ENCODE peak calls at places on chromosomes 12 and 14, in eight cellular contexts. H is naive thymus-derived CD8-positive, alpha-beta T cell; L is WTC11; O is endothelial cell; A is effector memory CD4-positive, alpha-beta T cell; T is HFFc6; C is activated naive CD8-positive, alpha-beta T cell treated with anti-CD3 and anti-CD28 coated beads, Interleukin-2, amount 50 U/mL, for 16 hours; N is small intestine. P is an unnamed sample.

GRCh38 chr12:92539966-92540791 is 162.6 kb upstream of the PLEKHG7 start:
- DNase-seq in O (no peak), L (peak; percentile 14), H (no peak), A (no peak), C (no peak), N (no peak), T (no peak), P (no peak)

GRCh38 chr12:117012189-117012805 is 86.9 kb downstream of the TESC start:
- DNase-seq in A (no peak), O (no peak), T (peak; percentile 76), C (no peak), H (no peak), N (no peak), L (no peak), P (no peak)

GRCh38 chr14:52391866-52392600 is 77.9 kb downstream of the PTGER2 start:
- DNase-seq in N (no peak), C (no peak), O (no peak), L (no peak), T (peak; percentile 36), A (no peak), H (no peak), P (no peak)

GRCh38 chr14:59303216-59303615 is 114.7 kb downstream of the DAAM1 start:
- DNase-seq in L (no peak), A (no peak), T (no peak), C (no peak), N (no peak), H (no peak), O (no peak), P (no peak)

GRCh38 chr14:101025656-101026055 is 122.1 kb upstream of the RTL1 start:
- DNase-seq in O (no peak), N (no peak), C (no peak), A (no peak), H (no peak), L (no peak), T (no peak), P (no peak)

GRCh38 chr12:118655588-118655987 is 279.2 kb downstream of the SUDS3 start:
- DNase-seq in C (no peak), O (no peak), N (no peak), H (no peak), L (no peak), A (no peak), T (no peak), P (no peak)

GRCh38 chr12:95882080-95882479 is 23.3 kb downstream of the SNRPF start:
- DNase-seq in L (no peak), T (peak; percentile 11), A (no peak), N (no peak), H (no peak), C (no peak), O (no peak), P (no peak)

GRCh38 chr14:105487986-105488777 is 1.5 kb downstream of the CRIP1 start:
- DNase-seq in N (peak; percentile 19), O (no peak), H (no peak), L (no peak), A (no peak), T (no peak), C (no peak), P (no peak)

GRCh38 chr12:45756666-45757065 is 27.2 kb downstream of the ARID2 start:
- DNase-seq in A (no peak), H (no peak), L (no peak), N (no peak), C (no peak), O (no peak), T (no peak), P (no peak)

GRCh38 chr14:23629831-23630396 is 6.2 kb upstream of the DHRS2 start:
- DNase-seq in N (no peak), O (no peak), L (no peak), C (no peak), T (peak; percentile 73), H (no peak), A (no peak), P (no peak)

GRCh38 chr14:59600211-59600945 is 23.8 kb upstream of the CCDC175 start:
- DNase-seq in L (no peak), O (no peak), N (no peak), H (no peak), C (no peak), T (no peak), A (no peak), P (no peak)

GRCh38 chr14:64604001-64604400 is 54.2 kb downstream of the PPP1R36 start:
- DNase-seq in N (no peak), C (no peak), T (no peak), L (no peak), O (no peak), H (no peak), A (no peak), P (no peak)

GRCh38 chr14:37363661-37364060 is 165.9 kb downstream of the MIPOL1 start:
- DNase-seq in L (no peak), H (no peak), C (no peak), N (no peak), A (no peak), T (no peak), O (no peak), P (no peak)

GRCh38 chr14:44895716-44896115 is 66.0 kb downstream of the KLHL28 start:
- DNase-seq in T (peak; percentile 88), A (no peak), C (no peak), L (no peak), H (no peak), N (no peak), O (no peak), P (no peak)

GRCh38 chr12:40211185-40211584 is 13.6 kb upstream of the LRRK2 start:
- DNase-seq in L (no peak), H (no peak), N (no peak), C (no peak), A (no peak), T (no peak), O (no peak), P (no peak)

GRCh38 chr12:108495054-108495453 is 20.0 kb upstream of the FICD start:
- DNase-seq in C (no peak), A (no peak), O (peak; percentile 63), H (no peak), N (no peak), T (peak; percentile 8), L (peak; percentile 67), P (peak; percentile 37)

GRCh38 chr12:71873821-71874220 is 34.3 kb downstream of the TBC1D15 start:
- DNase-seq in T (no peak), A (no peak), H (no peak), O (no peak), L (no peak), N (no peak), C (no peak), P (no peak)

GRCh38 chr14:102749833-102750775 is 27.1 kb upstream of the TRAF3 start:
- DNase-seq in A (no peak), O (no peak), L (no peak), T (no peak), H (no peak), C (no peak), N (no peak), P (no peak)

GRCh38 chr12:29317556-29318363 is 63.2 kb downstream of the ERGIC2 start:
- DNase-seq in A (peak; percentile 7), O (peak; percentile 19), L (peak; percentile 18), C (no peak), H (peak; percentile 36), T (peak; percentile 21), N (peak; percentile 87), P (peak; percentile 25)

GRCh38 chr14:22699801-22700564 is 55.8 kb upstream of the OR6J1 start:
- DNase-seq in C (no peak), N (peak; percentile 10), A (no peak), H (no peak), O (no peak), L (no peak), T (peak; percentile 22), P (no peak)

GRCh38 chr14:75885829-75886228 is 96.0 kb downstream of the TGFB3 start:
- DNase-seq in T (peak; percentile 72), N (no peak), H (no peak), L (no peak), A (no peak), C (no peak), O (no peak), P (no peak)

GRCh38 chr12:93857279-93857894 is 180.2 kb downstream of the CRADD start:
- DNase-seq in H (no peak), T (peak; percentile 86), O (no peak), N (no peak), C (no peak), A (no peak), L (no peak), P (no peak)

GRCh38 chr14:34067587-34067986 is 116.7 kb upstream of the EGLN3 start:
- DNase-seq in T (no peak), L (no peak), N (no peak), C (no peak), A (no peak), O (no peak), H (no peak), P (no peak)

GRCh38 chr12:111024205-111024794 is 103.9 kb upstream of the MYL2 start:
- DNase-seq in H (peak; percentile 40), L (peak; percentile 84), A (peak; percentile 6), O (peak; percentile 77), N (peak; percentile 35), T (peak; percentile 7), C (peak; percentile 21), P (no peak)

GRCh38 chr14:66104486-66104885 is 381.7 kb upstream of the CCDC196 start:
- DNase-seq in A (no peak), H (no peak), N (no peak), O (no peak), T (no peak), C (no peak), L (peak; percentile 38), P (no peak)